ENCODE peak calls at places on chromosomes 5 and 9, in six cellular contexts. L is transverse colon, P is uterus, T is tibial nerve, W is A549, G is suprapubic skin. Q is an unnamed sample. For H3K4me1, the result is how much of the 10 kb centered on the place peaks cover.

GRCh38 chr5:131460867-131461572 is 174.0 kb downstream of the RAPGEF6 start:
- DNase-seq in P (no peak), G (no peak), W (no peak), T (no peak), L (no peak), Q (no peak)

GRCh38 chr9:72351538-72352453 is 13.2 kb downstream of the ZFAND5 start:
- DNase-seq in L (no peak), G (no peak), W (peak), T (no peak), P (no peak), Q (no peak)

GRCh38 chr9:108151161-108151586 is 661.6 kb upstream of the KLF4 start:
- DNase-seq in T (no peak), P (no peak), G (peak), L (no peak), W (no peak), Q (no peak)

GRCh38 chr9:123669355-123669754 is 260.6 kb downstream of the DENND1A start:
- DNase-seq in P (no peak), T (no peak), G (no peak), L (no peak), W (no peak), Q (no peak)

GRCh38 chr5:7856855-7857254 is 5.9 kb upstream of the CFAP90 start:
- DNase-seq in W (peak), T (no peak), L (peak), P (no peak), G (no peak), Q (peak)

GRCh38 chr5:151157426-151158286 is at the start of gene ANXA6:
- DNase-seq in T (peak), L (peak), P (peak), W (peak), G (peak), Q (peak)

GRCh38 chr5:159324097-159324760 is 6.1 kb downstream of the IL12B start:
- DNase-seq in P (no peak), T (no peak), L (no peak), W (no peak), G (no peak), Q (no peak)

GRCh38 chr5:146906803-146907202 is 28.2 kb upstream of the PPP2R2B start:
- DNase-seq in G (no peak), P (no peak), L (no peak), W (peak), T (no peak), Q (no peak)

GRCh38 chr9:34554211-34555001 is 31.6 kb upstream of the ENHO start:
- DNase-seq in T (no peak), L (no peak), W (no peak), P (no peak), G (no peak), Q (no peak)

GRCh38 chr9:14423816-14424261 is 109.9 kb upstream of the NFIB start:
- DNase-seq in L (no peak), G (no peak), W (no peak), P (no peak), T (no peak), Q (no peak)

GRCh38 chr9:112764344-112764743 is 13.8 kb downstream of the SNX30 start:
- DNase-seq in P (no peak), L (no peak), W (no peak), T (no peak), G (no peak), Q (peak)

GRCh38 chr5:82642313-82642712 is 364.2 kb upstream of the RPS23 start:
- DNase-seq in L (no peak), P (no peak), T (no peak), W (no peak), G (no peak), Q (no peak)

GRCh38 chr5:1797109-1797800 is 2.4 kb downstream of the MRPL36 start:
- DNase-seq in G (peak), W (no peak), P (no peak), T (no peak), L (no peak), Q (no peak)

GRCh38 chr5:72107874-72108199 is 562 bp downstream of the MAP1B start:
- DNase-seq in P (no peak), T (no peak), G (no peak), L (no peak), W (peak), Q (no peak)

GRCh38 chr5:141477815-141478214 is 2.0 kb downstream of the PCDHGC3 start:
- DNase-seq in G (no peak), L (no peak), P (no peak), T (no peak), W (no peak), Q (no peak)

GRCh38 chr5:170307575-170308465 is 10.2 kb upstream of the LCP2 start:
- DNase-seq in W (peak), L (peak), G (peak), P (peak), T (peak), Q (no peak)

DNA sequence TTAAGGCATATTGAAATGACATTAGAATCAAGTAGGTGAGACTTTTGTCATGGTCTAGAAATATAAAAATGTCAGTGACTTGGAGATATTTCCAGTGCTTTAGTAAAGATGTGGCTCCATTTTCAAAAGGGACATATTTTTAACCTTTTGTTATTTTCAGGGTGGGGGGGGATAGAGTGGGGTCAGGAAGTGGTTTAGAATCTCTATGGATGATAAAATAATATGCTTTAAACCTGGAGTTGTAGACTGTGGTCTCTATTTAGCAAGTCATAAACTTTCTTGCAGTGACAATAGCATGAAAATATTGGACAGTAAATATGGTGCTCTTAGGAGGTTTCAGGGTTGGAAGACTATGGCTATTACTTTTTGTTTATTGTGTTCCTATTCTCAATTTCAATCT is 46.9 kb downstream of the PTTG1 start:
- DNase-seq in L (no peak), P (no peak), T (no peak), G (no peak), W (no peak), Q (no peak)
- H3K27ac ChIP-seq in L (peak), P (no peak), T (peak), G (no peak), W (no peak), Q (no peak)

GRCh38 chr5:57186194-57186593 is 12.3 kb downstream of the GPBP1 start:
- DNase-seq in G (no peak), L (no peak), T (no peak), P (no peak), W (no peak), Q (no peak)
- H3K4me1 ChIP-seq in G (half or more), L (half or more), T (under half), P (under half), W (under half), Q (half or more)

GRCh38 chr9:214488-215448 is at the start of gene DOCK8:
- DNase-seq in L (peak), G (peak), P (no peak), W (peak), T (peak), Q (peak)
- TF ChIP-seq POLR2A in L (peak), G (no peak), P (no peak), W (no peak), T (no peak), Q (peak)

GRCh38 chr5:93055556-93055955 is 525.5 kb downstream of the NR2F1-AS1 start:
- DNase-seq in W (no peak), P (no peak), T (no peak), L (no peak), G (no peak), Q (no peak)

GRCh38 chr5:93057311-93057710 is 523.7 kb downstream of the NR2F1-AS1 start:
- DNase-seq in L (no peak), P (no peak), G (no peak), T (no peak), W (no peak), Q (no peak)

GRCh38 chr5:93055971-93056370 is 525.0 kb downstream of the NR2F1-AS1 start:
- DNase-seq in L (no peak), P (no peak), G (no peak), T (no peak), W (no peak), Q (no peak)

GRCh38 chr5:93053825-93054224 is 527.2 kb downstream of the NR2F1-AS1 start:
- DNase-seq in T (no peak), P (no peak), L (no peak), W (peak), G (no peak), Q (no peak)

DNA sequence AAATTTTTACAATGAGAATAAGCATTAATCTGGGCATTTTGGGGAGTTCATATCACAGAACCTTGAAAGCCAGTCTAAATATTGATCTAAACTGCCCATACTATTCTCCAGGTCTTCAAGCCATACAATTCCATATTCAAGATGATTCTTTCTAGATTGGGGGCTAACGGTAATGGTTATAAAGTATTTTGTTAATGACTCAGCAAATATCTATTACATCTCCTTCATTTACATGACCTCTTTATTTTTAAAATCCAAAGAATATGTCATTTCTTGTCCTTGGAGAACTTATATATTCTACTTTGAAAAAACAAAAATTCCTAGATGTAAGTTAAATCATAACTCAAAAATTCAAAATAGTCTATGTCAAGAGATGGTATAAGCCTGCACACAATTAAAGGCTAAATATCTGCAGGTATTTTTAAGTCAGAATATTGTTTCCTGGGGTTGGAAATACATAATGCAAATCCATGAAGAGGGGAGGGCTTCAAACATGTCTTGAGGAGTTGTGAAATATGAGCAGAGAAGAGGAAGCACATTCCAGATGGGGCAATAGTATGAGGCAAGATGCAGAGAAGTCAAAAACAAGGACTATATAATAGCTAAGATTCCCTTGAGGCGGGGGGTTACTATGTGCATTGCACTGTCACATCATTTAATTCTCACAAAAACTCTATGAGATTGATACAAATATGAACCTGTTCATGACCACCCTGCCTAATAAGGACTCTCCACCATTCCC is 526.4 kb downstream of the NR2F1-AS1 start:
- DNase-seq in L (no peak), W (no peak), P (no peak), T (no peak), G (no peak), Q (no peak)
- H3K27ac ChIP-seq in L (no peak), W (no peak), P (no peak), T (no peak), G (no peak), Q (no peak)

DNA sequence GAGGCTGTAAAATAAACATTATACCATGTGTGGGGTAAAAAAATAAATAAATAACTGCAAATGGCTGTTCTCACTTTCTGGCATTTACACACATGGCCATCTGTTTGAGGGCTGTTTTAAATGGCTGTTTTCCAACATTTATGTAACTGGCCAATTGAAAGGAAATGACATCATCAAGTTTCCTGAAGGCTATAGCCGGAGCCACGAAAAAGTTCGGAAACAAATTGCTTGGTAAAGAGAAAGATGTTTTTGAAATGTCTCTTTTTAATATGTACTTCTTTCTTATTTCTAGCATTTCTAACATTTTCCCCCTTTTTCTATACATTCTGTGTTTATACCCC is 95.4 kb upstream of the DAB2 start:
- DNase-seq in P (no peak), W (peak), G (no peak), L (no peak), T (no peak), Q (no peak)
- H3K4me1 ChIP-seq in P (under half), W (under half), G (under half), L (under half), T (under half), Q (under half)